ENCODE peak calls at places on chromosomes 5 and 9, in six cellular contexts. One of them, this sample, is unnamed.

GRCh38 chr9:83623634-83623991 is 670 bp downstream of the IDNK start:
- DNase-seq in HAP-1: no peak
- DNase-seq in GM12865: peak; percentile 45
- DNase-seq in GM23248: no peak
- DNase-seq in tibial artery: no peak
- DNase-seq in NT2/D1: no peak
- DNase-seq in this sample: no peak

GRCh38 chr9:121634800-121635261 is 16.6 kb upstream of the DAB2IP start:
- DNase-seq in tibial artery: no peak
- DNase-seq in GM23248: peak; percentile 30
- DNase-seq in HAP-1: no peak
- DNase-seq in NT2/D1: no peak
- DNase-seq in GM12865: peak; percentile 23
- DNase-seq in this sample: no peak

GRCh38 chr5:157473383-157474370 is 13.7 kb downstream of the NIPAL4 start:
- DNase-seq in tibial artery: no peak
- DNase-seq in NT2/D1: no peak
- DNase-seq in HAP-1: no peak
- DNase-seq in GM23248: peak; percentile 69
- DNase-seq in GM12865: no peak
- DNase-seq in this sample: no peak

GRCh38 chr5:134101686-134102439 is 12.6 kb upstream of the TCF7 start:
- DNase-seq in NT2/D1: no peak
- DNase-seq in GM23248: peak; percentile 59
- DNase-seq in GM12865: peak; percentile 79
- DNase-seq in tibial artery: no peak
- DNase-seq in HAP-1: peak; percentile 42
- DNase-seq in this sample: no peak

GRCh38 chr5:64576241-64576640 is 70.4 kb downstream of the RGS7BP start:
- DNase-seq in NT2/D1: no peak
- DNase-seq in GM12865: no peak
- DNase-seq in HAP-1: no peak
- DNase-seq in tibial artery: no peak
- DNase-seq in GM23248: peak; percentile 6
- DNase-seq in this sample: no peak

GRCh38 chr5:160918386-160918785 is 66.4 kb upstream of the ATP10B start:
- DNase-seq in NT2/D1: no peak
- DNase-seq in GM12865: no peak
- DNase-seq in tibial artery: no peak
- DNase-seq in HAP-1: no peak
- DNase-seq in GM23248: no peak
- DNase-seq in this sample: no peak

GRCh38 chr9:35618854-35619799 is 914 bp upstream of the CD72 start:
- DNase-seq in GM12865: peak; percentile 80
- DNase-seq in GM23248: no peak
- DNase-seq in NT2/D1: no peak
- DNase-seq in tibial artery: no peak
- DNase-seq in HAP-1: no peak
- DNase-seq in this sample: peak; percentile 87

GRCh38 chr9:93479726-93480125 is 26.3 kb upstream of the FAM120AOS start:
- DNase-seq in HAP-1: no peak
- DNase-seq in GM12865: no peak
- DNase-seq in GM23248: peak; percentile 47
- DNase-seq in tibial artery: no peak
- DNase-seq in NT2/D1: no peak
- DNase-seq in this sample: no peak

GRCh38 chr5:151053796-151054490 is 26.9 kb downstream of the TNIP1 start:
- DNase-seq in GM12865: no peak
- DNase-seq in NT2/D1: no peak
- DNase-seq in GM23248: peak; percentile 36
- DNase-seq in HAP-1: no peak
- DNase-seq in tibial artery: no peak
- DNase-seq in this sample: no peak

GRCh38 chr5:95162231-95162992 is 122.5 kb downstream of the MCTP1 start:
- DNase-seq in NT2/D1: no peak
- DNase-seq in HAP-1: no peak
- DNase-seq in tibial artery: no peak
- DNase-seq in GM12865: no peak
- DNase-seq in GM23248: no peak
- DNase-seq in this sample: no peak

GRCh38 chr5:31976161-31976560 is 198.0 kb downstream of the GOLPH3 start:
- DNase-seq in NT2/D1: no peak
- DNase-seq in GM12865: no peak
- DNase-seq in tibial artery: no peak
- DNase-seq in GM23248: no peak
- DNase-seq in HAP-1: no peak
- DNase-seq in this sample: no peak
- H3K4me3 ChIP-seq in NT2/D1: no peak overlapping the region
- H3K4me3 ChIP-seq in GM12865: no peak overlapping the region
- H3K4me3 ChIP-seq in tibial artery: no peak overlapping the region
- H3K4me3 ChIP-seq in GM23248: no peak overlapping the region
- H3K4me3 ChIP-seq in HAP-1: no peak overlapping the region
- H3K4me3 ChIP-seq in this sample: no peak overlapping the region

DNA sequence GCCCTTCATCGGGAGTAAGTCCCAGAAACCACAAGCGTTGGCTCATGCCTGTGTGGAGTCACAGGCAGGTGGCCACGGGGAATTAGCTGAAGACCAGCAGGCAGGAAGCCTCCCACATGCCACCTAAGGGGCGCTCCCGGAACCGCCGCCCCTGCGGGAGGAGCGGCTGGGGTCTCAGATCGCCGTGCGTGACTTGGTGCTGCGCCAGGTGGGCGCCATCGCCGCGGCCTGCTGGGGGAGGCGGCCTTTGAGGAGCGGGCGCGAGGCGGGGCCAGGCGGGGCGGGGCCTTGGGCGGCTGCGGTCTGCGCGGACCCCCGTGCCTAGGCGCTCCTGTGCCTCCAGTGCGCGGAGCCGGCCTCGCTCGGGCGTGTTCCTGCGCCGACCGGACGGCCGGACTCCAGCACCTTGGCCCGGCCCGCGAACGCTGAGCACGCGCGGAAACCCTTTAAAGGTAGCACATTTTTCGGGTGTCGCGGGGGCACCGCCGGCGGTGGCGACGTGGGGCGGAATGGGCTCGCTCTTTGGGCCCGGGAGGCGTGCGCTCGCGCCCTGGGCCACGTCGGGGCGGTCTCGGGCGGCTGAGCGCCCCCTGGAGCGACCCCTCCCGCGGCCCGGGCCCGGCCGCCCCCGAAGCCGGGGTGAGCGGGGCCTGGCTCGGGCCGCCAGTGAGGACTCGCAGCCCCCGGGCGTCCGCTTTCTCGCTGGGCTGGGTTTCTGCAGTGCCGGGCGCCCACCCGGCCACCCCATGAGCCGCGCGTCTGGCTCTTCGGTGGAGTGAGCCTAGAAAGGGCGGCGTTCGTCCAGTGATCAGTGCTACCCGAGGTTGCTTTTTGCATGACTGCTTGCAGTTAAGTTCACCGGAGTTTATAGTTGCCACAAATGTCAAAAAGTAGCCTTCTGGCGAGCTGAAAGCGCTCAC is 24.5 kb downstream of the LECT2 start:
- DNase-seq in GM23248: peak; percentile 40
- DNase-seq in HAP-1: no peak
- DNase-seq in tibial artery: no peak
- DNase-seq in GM12865: no peak
- DNase-seq in NT2/D1: peak; percentile 16
- DNase-seq in this sample: no peak
- H3K4me3 ChIP-seq in GM23248: peak overlapping the region; percentile 63
- H3K4me3 ChIP-seq in HAP-1: no peak overlapping the region
- H3K4me3 ChIP-seq in tibial artery: peak overlapping the region; percentile 23
- H3K4me3 ChIP-seq in GM12865: no peak overlapping the region
- H3K4me3 ChIP-seq in NT2/D1: peak overlapping the region; percentile 56
- H3K4me3 ChIP-seq in this sample: no peak overlapping the region

GRCh38 chr9:132409828-132410528 is at the start of gene CFAP77:
- DNase-seq in GM12865: peak; percentile 48
- DNase-seq in GM23248: peak; percentile 79
- DNase-seq in NT2/D1: no peak
- DNase-seq in HAP-1: peak; percentile 50
- DNase-seq in tibial artery: no peak
- DNase-seq in this sample: peak; percentile 86

GRCh38 chr9:132408521-132408920 is 1.5 kb upstream of the CFAP77 start:
- DNase-seq in GM12865: no peak
- DNase-seq in GM23248: no peak
- DNase-seq in HAP-1: no peak
- DNase-seq in tibial artery: no peak
- DNase-seq in NT2/D1: no peak
- DNase-seq in this sample: no peak

GRCh38 chr9:132404228-132404881 is 2.3 kb downstream of the TTF1 start:
- DNase-seq in GM23248: no peak
- DNase-seq in GM12865: peak; percentile 35
- DNase-seq in NT2/D1: no peak
- DNase-seq in tibial artery: no peak
- DNase-seq in HAP-1: no peak
- DNase-seq in this sample: no peak

GRCh38 chr9:132406554-132407122 is at the start of gene TTF1:
- DNase-seq in GM23248: peak; percentile 95
- DNase-seq in GM12865: peak; percentile 96
- DNase-seq in tibial artery: peak; percentile 85
- DNase-seq in NT2/D1: peak; percentile 84
- DNase-seq in HAP-1: peak; percentile 90
- DNase-seq in this sample: peak; percentile 97

GRCh38 chr9:132407196-132407595 is 556 bp upstream of the TTF1 start:
- DNase-seq in GM23248: no peak
- DNase-seq in tibial artery: no peak
- DNase-seq in HAP-1: no peak
- DNase-seq in GM12865: no peak
- DNase-seq in NT2/D1: no peak
- DNase-seq in this sample: no peak
- H3K4me3 ChIP-seq in GM23248: peak overlapping the region; percentile 86
- H3K4me3 ChIP-seq in tibial artery: peak overlapping the region; percentile 73
- H3K4me3 ChIP-seq in HAP-1: peak overlapping the region; percentile 59
- H3K4me3 ChIP-seq in GM12865: no peak overlapping the region
- H3K4me3 ChIP-seq in NT2/D1: no peak overlapping the region
- H3K4me3 ChIP-seq in this sample: no peak overlapping the region

GRCh38 chr5:33043598-33043997 is 332.5 kb downstream of the NPR3 start:
- DNase-seq in NT2/D1: no peak
- DNase-seq in GM23248: no peak
- DNase-seq in HAP-1: no peak
- DNase-seq in tibial artery: no peak
- DNase-seq in GM12865: no peak
- DNase-seq in this sample: no peak

GRCh38 chr5:33046091-33046490 is 335.0 kb downstream of the NPR3 start:
- DNase-seq in tibial artery: no peak
- DNase-seq in HAP-1: no peak
- DNase-seq in GM12865: no peak
- DNase-seq in NT2/D1: no peak
- DNase-seq in GM23248: peak; percentile 48
- DNase-seq in this sample: no peak

GRCh38 chr5:33049845-33050244 is 338.7 kb downstream of the NPR3 start:
- DNase-seq in NT2/D1: no peak
- DNase-seq in tibial artery: no peak
- DNase-seq in HAP-1: no peak
- DNase-seq in GM23248: peak; percentile 95
- DNase-seq in GM12865: no peak
- DNase-seq in this sample: no peak

GRCh38 chr5:33048315-33048714 is 337.2 kb downstream of the NPR3 start:
- DNase-seq in GM23248: no peak
- DNase-seq in NT2/D1: no peak
- DNase-seq in GM12865: no peak
- DNase-seq in HAP-1: no peak
- DNase-seq in tibial artery: no peak
- DNase-seq in this sample: no peak

GRCh38 chr5:33049298-33049697 is 338.2 kb downstream of the NPR3 start:
- DNase-seq in GM23248: peak; percentile 71
- DNase-seq in GM12865: no peak
- DNase-seq in tibial artery: no peak
- DNase-seq in HAP-1: no peak
- DNase-seq in NT2/D1: no peak
- DNase-seq in this sample: no peak
- H3K4me3 ChIP-seq in GM23248: no peak overlapping the region
- H3K4me3 ChIP-seq in GM12865: no peak overlapping the region
- H3K4me3 ChIP-seq in tibial artery: no peak overlapping the region
- H3K4me3 ChIP-seq in HAP-1: no peak overlapping the region
- H3K4me3 ChIP-seq in NT2/D1: no peak overlapping the region
- H3K4me3 ChIP-seq in this sample: no peak overlapping the region

DNA sequence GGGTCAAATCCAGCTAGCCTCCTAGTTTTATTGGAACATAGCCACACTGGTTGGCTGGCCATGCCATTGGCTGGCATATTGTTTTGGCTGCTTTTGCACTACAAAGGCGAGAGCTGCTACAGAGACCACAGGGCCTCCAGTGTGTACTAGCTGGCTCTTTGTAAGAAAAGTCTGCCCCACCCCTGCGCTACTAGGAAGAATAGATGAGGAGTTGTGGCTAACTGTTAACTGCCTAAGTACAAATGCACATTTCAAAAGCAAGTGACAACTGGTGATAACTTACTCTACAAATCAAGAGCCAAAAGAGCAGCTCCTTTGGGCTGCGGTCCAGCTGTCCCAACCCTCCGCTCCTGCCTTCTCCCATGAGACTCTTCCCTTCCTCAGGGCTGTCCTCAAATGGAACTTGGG is 63.9 kb downstream of the SERINC5 start:
- DNase-seq in tibial artery: no peak
- DNase-seq in GM23248: peak; percentile 22
- DNase-seq in GM12865: no peak
- DNase-seq in HAP-1: peak; percentile 97
- DNase-seq in NT2/D1: peak; percentile 82
- DNase-seq in this sample: no peak
- H3K4me3 ChIP-seq in tibial artery: no peak overlapping the region
- H3K4me3 ChIP-seq in GM23248: peak overlapping the region; percentile 40
- H3K4me3 ChIP-seq in GM12865: no peak overlapping the region
- H3K4me3 ChIP-seq in HAP-1: no peak overlapping the region
- H3K4me3 ChIP-seq in NT2/D1: no peak overlapping the region
- H3K4me3 ChIP-seq in this sample: no peak overlapping the region

GRCh38 chr9:38064842-38065368 is 4.1 kb downstream of the SHB start:
- DNase-seq in tibial artery: no peak
- DNase-seq in NT2/D1: no peak
- DNase-seq in GM12865: no peak
- DNase-seq in GM23248: no peak
- DNase-seq in HAP-1: no peak
- DNase-seq in this sample: no peak
- H3K4me3 ChIP-seq in tibial artery: no peak overlapping the region
- H3K4me3 ChIP-seq in NT2/D1: no peak overlapping the region
- H3K4me3 ChIP-seq in GM12865: no peak overlapping the region
- H3K4me3 ChIP-seq in GM23248: no peak overlapping the region
- H3K4me3 ChIP-seq in HAP-1: no peak overlapping the region
- H3K4me3 ChIP-seq in this sample: no peak overlapping the region